ENCODE peak calls at places on chromosomes 16 and 17, in six cellular contexts. One of them, this sample, is unnamed.

GRCh38 chr17:49723423-49723822 is 15.7 kb upstream of the SLC35B1 start:
- DNase-seq in GM06990: no peak
- DNase-seq in activated CD8-positive, alpha-beta T cell treated with anti-CD3 and anti-CD28 coated beads for 36 hours: no peak
- DNase-seq in fibroblast of lung: peak
- DNase-seq in NB4: peak
- DNase-seq in heart right ventricle: peak
- DNase-seq in this sample: no peak

GRCh38 chr16:17211797-17212196 is 259.0 kb downstream of the XYLT1 start:
- DNase-seq in NB4: peak
- DNase-seq in heart right ventricle: no peak
- DNase-seq in activated CD8-positive, alpha-beta T cell treated with anti-CD3 and anti-CD28 coated beads for 36 hours: peak
- DNase-seq in GM06990: no peak
- DNase-seq in fibroblast of lung: no peak
- DNase-seq in this sample: peak

GRCh38 chr16:48824271-48824670 is 214.3 kb upstream of the N4BP1 start:
- DNase-seq in fibroblast of lung: no peak
- DNase-seq in NB4: no peak
- DNase-seq in GM06990: no peak
- DNase-seq in heart right ventricle: no peak
- DNase-seq in activated CD8-positive, alpha-beta T cell treated with anti-CD3 and anti-CD28 coated beads for 36 hours: no peak
- DNase-seq in this sample: no peak

GRCh38 chr16:89845417-89845816 is 17.1 kb downstream of the SPIRE2 start:
- DNase-seq in fibroblast of lung: no peak
- DNase-seq in NB4: peak
- DNase-seq in heart right ventricle: no peak
- DNase-seq in GM06990: peak
- DNase-seq in activated CD8-positive, alpha-beta T cell treated with anti-CD3 and anti-CD28 coated beads for 36 hours: peak
- DNase-seq in this sample: no peak

GRCh38 chr17:45740553-45741330 is 43.4 kb upstream of the CRHR1 start:
- DNase-seq in activated CD8-positive, alpha-beta T cell treated with anti-CD3 and anti-CD28 coated beads for 36 hours: peak
- DNase-seq in GM06990: no peak
- DNase-seq in NB4: peak
- DNase-seq in heart right ventricle: peak
- DNase-seq in fibroblast of lung: no peak
- DNase-seq in this sample: peak

GRCh38 chr17:56918916-56919315 is 5.1 kb upstream of the TRIM25 start:
- DNase-seq in activated CD8-positive, alpha-beta T cell treated with anti-CD3 and anti-CD28 coated beads for 36 hours: no peak
- DNase-seq in NB4: peak
- DNase-seq in fibroblast of lung: peak
- DNase-seq in heart right ventricle: no peak
- DNase-seq in GM06990: no peak
- DNase-seq in this sample: no peak

GRCh38 chr16:17159616-17160015 is 311.1 kb downstream of the XYLT1 start:
- DNase-seq in NB4: no peak
- DNase-seq in fibroblast of lung: no peak
- DNase-seq in GM06990: no peak
- DNase-seq in activated CD8-positive, alpha-beta T cell treated with anti-CD3 and anti-CD28 coated beads for 36 hours: no peak
- DNase-seq in heart right ventricle: no peak
- DNase-seq in this sample: no peak

GRCh38 chr17:258045-258734 is 76.7 kb upstream of the DOC2B start:
- DNase-seq in heart right ventricle: no peak
- DNase-seq in activated CD8-positive, alpha-beta T cell treated with anti-CD3 and anti-CD28 coated beads for 36 hours: peak
- DNase-seq in fibroblast of lung: no peak
- DNase-seq in NB4: no peak
- DNase-seq in GM06990: no peak
- DNase-seq in this sample: no peak

GRCh38 chr17:62737513-62737912 is 70.6 kb downstream of the MARCHF10 start:
- DNase-seq in activated CD8-positive, alpha-beta T cell treated with anti-CD3 and anti-CD28 coated beads for 36 hours: peak
- DNase-seq in heart right ventricle: no peak
- DNase-seq in GM06990: no peak
- DNase-seq in NB4: no peak
- DNase-seq in fibroblast of lung: no peak
- DNase-seq in this sample: no peak

GRCh38 chr16:51556694-51557327 is 405.7 kb upstream of the SALL1 start:
- DNase-seq in fibroblast of lung: peak
- DNase-seq in NB4: peak
- DNase-seq in activated CD8-positive, alpha-beta T cell treated with anti-CD3 and anti-CD28 coated beads for 36 hours: no peak
- DNase-seq in GM06990: no peak
- DNase-seq in heart right ventricle: no peak
- DNase-seq in this sample: no peak

GRCh38 chr16:17423195-17423594 is 47.6 kb downstream of the XYLT1 start:
- DNase-seq in fibroblast of lung: no peak
- DNase-seq in activated CD8-positive, alpha-beta T cell treated with anti-CD3 and anti-CD28 coated beads for 36 hours: no peak
- DNase-seq in GM06990: no peak
- DNase-seq in heart right ventricle: no peak
- DNase-seq in NB4: no peak
- DNase-seq in this sample: no peak

GRCh38 chr17:32259596-32259995 is 6.0 kb upstream of the RHBDL3 start:
- DNase-seq in fibroblast of lung: peak
- DNase-seq in NB4: no peak
- DNase-seq in GM06990: no peak
- DNase-seq in activated CD8-positive, alpha-beta T cell treated with anti-CD3 and anti-CD28 coated beads for 36 hours: no peak
- DNase-seq in heart right ventricle: no peak
- DNase-seq in this sample: no peak

GRCh38 chr17:69967910-69968411 is 107.1 kb upstream of the KCNJ16 start:
- DNase-seq in fibroblast of lung: peak
- DNase-seq in activated CD8-positive, alpha-beta T cell treated with anti-CD3 and anti-CD28 coated beads for 36 hours: no peak
- DNase-seq in GM06990: no peak
- DNase-seq in NB4: no peak
- DNase-seq in heart right ventricle: no peak
- DNase-seq in this sample: no peak

GRCh38 chr17:76384987-76385891 is 830 bp downstream of the SPHK1 start:
- DNase-seq in activated CD8-positive, alpha-beta T cell treated with anti-CD3 and anti-CD28 coated beads for 36 hours: peak
- DNase-seq in heart right ventricle: peak
- DNase-seq in GM06990: no peak
- DNase-seq in NB4: peak
- DNase-seq in fibroblast of lung: no peak
- DNase-seq in this sample: peak

GRCh38 chr17:64309710-64310109 is 46.6 kb upstream of the TEX2 start:
- DNase-seq in fibroblast of lung: no peak
- DNase-seq in activated CD8-positive, alpha-beta T cell treated with anti-CD3 and anti-CD28 coated beads for 36 hours: no peak
- DNase-seq in heart right ventricle: no peak
- DNase-seq in NB4: no peak
- DNase-seq in GM06990: no peak
- DNase-seq in this sample: no peak

GRCh38 chr16:56611281-56611833 is 3.0 kb downstream of the MT2A start:
- DNase-seq in heart right ventricle: peak
- DNase-seq in GM06990: no peak
- DNase-seq in fibroblast of lung: peak
- DNase-seq in NB4: no peak
- DNase-seq in activated CD8-positive, alpha-beta T cell treated with anti-CD3 and anti-CD28 coated beads for 36 hours: no peak
- DNase-seq in this sample: no peak

GRCh38 chr17:17375826-17376225 is 72.7 kb downstream of the NT5M start:
- DNase-seq in activated CD8-positive, alpha-beta T cell treated with anti-CD3 and anti-CD28 coated beads for 36 hours: no peak
- DNase-seq in heart right ventricle: no peak
- DNase-seq in GM06990: no peak
- DNase-seq in NB4: no peak
- DNase-seq in fibroblast of lung: no peak
- DNase-seq in this sample: no peak

GRCh38 chr17:16013943-16014407 is 14.4 kb downstream of the TTC19 start:
- DNase-seq in fibroblast of lung: peak
- DNase-seq in GM06990: no peak
- DNase-seq in NB4: no peak
- DNase-seq in heart right ventricle: no peak
- DNase-seq in activated CD8-positive, alpha-beta T cell treated with anti-CD3 and anti-CD28 coated beads for 36 hours: no peak
- DNase-seq in this sample: peak
- TF ChIP-seq CTCF in fibroblast of lung: peak
- TF ChIP-seq CTCF in GM06990: no peak
- TF ChIP-seq CTCF in NB4: peak
- TF ChIP-seq CTCF in heart right ventricle: peak
- TF ChIP-seq CTCF in activated CD8-positive, alpha-beta T cell treated with anti-CD3 and anti-CD28 coated beads for 36 hours: no peak
- TF ChIP-seq CTCF in this sample: peak

DNA sequence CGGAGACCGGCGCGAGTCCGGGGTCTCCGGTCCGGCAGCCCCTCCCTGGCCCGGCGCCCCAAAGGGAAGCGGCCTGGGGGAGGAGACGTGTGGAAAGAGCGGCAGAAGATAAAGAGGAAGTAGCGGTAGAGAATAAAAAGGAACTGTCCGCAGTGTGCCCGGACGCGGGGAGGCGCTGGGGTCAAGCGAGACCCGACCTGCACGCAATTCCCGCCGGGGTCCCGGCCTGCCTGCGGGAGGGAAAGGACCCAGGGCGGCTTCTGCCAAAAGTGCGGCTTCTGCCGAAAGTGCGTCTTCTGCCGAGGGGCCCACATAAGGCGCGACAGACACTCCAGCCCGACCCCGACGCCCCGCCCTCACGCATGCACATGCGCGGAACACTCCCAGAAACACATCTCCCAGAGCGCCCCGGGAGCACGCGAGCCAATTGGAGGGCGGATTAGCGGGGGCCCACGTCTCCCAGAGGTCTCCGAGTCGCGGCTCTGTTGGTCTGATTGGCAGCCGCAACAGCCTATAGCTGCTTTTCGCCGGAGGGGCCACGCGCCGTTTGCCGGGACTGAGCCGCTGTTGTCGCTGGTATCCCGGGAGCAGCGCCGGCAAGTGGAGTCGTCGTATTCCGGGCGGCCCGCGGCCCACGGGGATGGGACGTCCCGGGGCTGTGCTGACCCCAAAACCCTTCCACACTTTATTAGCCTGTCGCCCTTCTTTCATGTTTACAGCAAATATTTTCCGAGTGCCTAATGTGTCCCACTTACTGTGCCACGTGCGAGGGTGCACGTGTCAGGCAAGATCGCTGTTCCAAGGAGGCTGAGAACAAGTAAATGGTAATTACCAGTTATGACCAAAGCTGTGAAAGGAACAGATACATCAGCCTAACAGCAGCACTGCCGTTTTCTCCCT is 8.0 kb upstream of the MEFV start:
- DNase-seq in GM06990: peak
- DNase-seq in activated CD8-positive, alpha-beta T cell treated with anti-CD3 and anti-CD28 coated beads for 36 hours: peak
- DNase-seq in fibroblast of lung: peak
- DNase-seq in NB4: peak
- DNase-seq in heart right ventricle: peak
- DNase-seq in this sample: peak
- TF ChIP-seq CTCF in GM06990: peak
- TF ChIP-seq CTCF in activated CD8-positive, alpha-beta T cell treated with anti-CD3 and anti-CD28 coated beads for 36 hours: no peak
- TF ChIP-seq CTCF in fibroblast of lung: no peak
- TF ChIP-seq CTCF in NB4: no peak
- TF ChIP-seq CTCF in heart right ventricle: peak
- TF ChIP-seq CTCF in this sample: no peak

GRCh38 chr17:68307443-68307842 is 16.1 kb downstream of the ARSG start:
- DNase-seq in heart right ventricle: no peak
- DNase-seq in GM06990: no peak
- DNase-seq in activated CD8-positive, alpha-beta T cell treated with anti-CD3 and anti-CD28 coated beads for 36 hours: no peak
- DNase-seq in NB4: no peak
- DNase-seq in fibroblast of lung: no peak
- DNase-seq in this sample: no peak
- TF ChIP-seq CTCF in heart right ventricle: no peak
- TF ChIP-seq CTCF in GM06990: no peak
- TF ChIP-seq CTCF in activated CD8-positive, alpha-beta T cell treated with anti-CD3 and anti-CD28 coated beads for 36 hours: no peak
- TF ChIP-seq CTCF in NB4: no peak
- TF ChIP-seq CTCF in fibroblast of lung: no peak
- TF ChIP-seq CTCF in this sample: no peak

DNA sequence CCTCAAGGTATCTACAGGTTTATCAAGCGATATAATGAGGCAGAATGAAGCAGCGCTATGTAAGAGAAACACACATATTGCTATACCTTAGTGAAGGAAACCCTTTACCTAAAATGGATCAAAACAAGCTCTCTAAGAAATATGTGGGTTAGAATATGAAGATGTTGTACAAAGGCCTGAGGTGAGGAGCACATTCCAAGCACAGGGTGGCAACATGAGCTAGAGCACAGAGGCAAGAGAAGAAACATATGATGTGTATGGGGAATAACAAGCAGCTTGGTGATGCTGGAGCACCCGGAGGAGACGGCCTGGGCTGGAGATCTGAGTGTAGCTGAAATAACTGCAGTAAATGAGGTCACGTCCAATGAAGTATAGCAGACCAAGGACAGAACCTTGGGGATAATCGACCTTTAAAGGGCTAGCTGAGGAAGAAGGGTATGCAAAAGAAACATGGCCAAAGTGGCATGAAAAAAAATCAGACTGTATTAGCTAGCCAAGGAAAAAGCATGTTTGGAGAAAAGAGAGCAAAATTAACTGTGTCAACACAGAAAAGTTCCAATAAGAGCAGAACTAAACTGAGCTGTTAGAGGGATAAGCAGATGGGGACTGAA is 44.0 kb downstream of the MARVELD3 start:
- DNase-seq in GM06990: no peak
- DNase-seq in activated CD8-positive, alpha-beta T cell treated with anti-CD3 and anti-CD28 coated beads for 36 hours: no peak
- DNase-seq in fibroblast of lung: no peak
- DNase-seq in NB4: no peak
- DNase-seq in heart right ventricle: no peak
- DNase-seq in this sample: no peak
- TF ChIP-seq CTCF in GM06990: no peak
- TF ChIP-seq CTCF in activated CD8-positive, alpha-beta T cell treated with anti-CD3 and anti-CD28 coated beads for 36 hours: no peak
- TF ChIP-seq CTCF in fibroblast of lung: no peak
- TF ChIP-seq CTCF in NB4: no peak
- TF ChIP-seq CTCF in heart right ventricle: no peak
- TF ChIP-seq CTCF in this sample: no peak

GRCh38 chr16:67326472-67327309 is at the start of the genes KCTD19 and LRRC36:
- DNase-seq in GM06990: peak
- DNase-seq in heart right ventricle: peak
- DNase-seq in fibroblast of lung: peak
- DNase-seq in activated CD8-positive, alpha-beta T cell treated with anti-CD3 and anti-CD28 coated beads for 36 hours: peak
- DNase-seq in NB4: no peak
- DNase-seq in this sample: peak
- TF ChIP-seq CTCF in GM06990: peak
- TF ChIP-seq CTCF in heart right ventricle: peak
- TF ChIP-seq CTCF in fibroblast of lung: peak
- TF ChIP-seq CTCF in activated CD8-positive, alpha-beta T cell treated with anti-CD3 and anti-CD28 coated beads for 36 hours: peak
- TF ChIP-seq CTCF in NB4: no peak
- TF ChIP-seq CTCF in this sample: peak

GRCh38 chr16:5010576-5011329 is 23.0 kb downstream of the NAGPA start:
- DNase-seq in GM06990: no peak
- DNase-seq in heart right ventricle: no peak
- DNase-seq in fibroblast of lung: no peak
- DNase-seq in NB4: no peak
- DNase-seq in activated CD8-positive, alpha-beta T cell treated with anti-CD3 and anti-CD28 coated beads for 36 hours: no peak
- DNase-seq in this sample: no peak
- TF ChIP-seq CTCF in GM06990: peak
- TF ChIP-seq CTCF in heart right ventricle: no peak
- TF ChIP-seq CTCF in fibroblast of lung: no peak
- TF ChIP-seq CTCF in NB4: no peak
- TF ChIP-seq CTCF in activated CD8-positive, alpha-beta T cell treated with anti-CD3 and anti-CD28 coated beads for 36 hours: no peak
- TF ChIP-seq CTCF in this sample: no peak